ENCODE peak calls at places on chromosomes 5 and 9, in four cellular contexts. B is HepG2, K is fibroblast of mammary gland, Z is kidney. D is an unnamed sample.

GRCh38 chr9:76255781-76256455 is 138.3 kb downstream of the RFK start:
- DNase-seq in B (no peak), K (peak; percentile 96), Z (no peak), D (no peak)

GRCh38 chr5:135458921-135459331 is 6.8 kb upstream of the TIFAB start:
- DNase-seq in B (no peak), K (peak; percentile 38), Z (peak; percentile 80), D (peak; percentile 91)

GRCh38 chr5:108146222-108146621 is 235.7 kb downstream of the FBXL17 start:
- DNase-seq in B (no peak), K (no peak), Z (no peak), D (no peak)

GRCh38 chr5:116315531-116315930 is 230.7 kb downstream of the COMMD10 start:
- DNase-seq in B (no peak), K (no peak), Z (no peak), D (no peak)

GRCh38 chr5:151775025-151775606 is 3.4 kb downstream of the G3BP1 start:
- DNase-seq in B (no peak), K (no peak), Z (no peak), D (no peak)

GRCh38 chr9:127162567-127163365 is 40.3 kb upstream of the ANGPTL2 start:
- DNase-seq in B (no peak), K (no peak), Z (peak; percentile 29), D (no peak)

GRCh38 chr9:108269421-108269820 is 586.4 kb downstream of the ACTL7B start:
- DNase-seq in B (no peak), K (no peak), Z (no peak), D (no peak)

GRCh38 chr9:135249191-135249590 is 161.7 kb downstream of the OLFM1 start:
- DNase-seq in B (no peak), K (no peak), Z (peak; percentile 33), D (no peak)

GRCh38 chr5:16975950-16976624 is 40.0 kb upstream of the MYO10 start:
- DNase-seq in B (no peak), K (peak; percentile 28), Z (no peak), D (no peak)

GRCh38 chr5:93585054-93585751 is 2.2 kb downstream of the NR2F1 start:
- DNase-seq in B (no peak), K (no peak), Z (peak; percentile 58), D (no peak)

GRCh38 chr5:106267256-106267655 is 1403.5 kb downstream of the EFNA5 start:
- DNase-seq in B (no peak), K (no peak), Z (no peak), D (no peak)

DNA sequence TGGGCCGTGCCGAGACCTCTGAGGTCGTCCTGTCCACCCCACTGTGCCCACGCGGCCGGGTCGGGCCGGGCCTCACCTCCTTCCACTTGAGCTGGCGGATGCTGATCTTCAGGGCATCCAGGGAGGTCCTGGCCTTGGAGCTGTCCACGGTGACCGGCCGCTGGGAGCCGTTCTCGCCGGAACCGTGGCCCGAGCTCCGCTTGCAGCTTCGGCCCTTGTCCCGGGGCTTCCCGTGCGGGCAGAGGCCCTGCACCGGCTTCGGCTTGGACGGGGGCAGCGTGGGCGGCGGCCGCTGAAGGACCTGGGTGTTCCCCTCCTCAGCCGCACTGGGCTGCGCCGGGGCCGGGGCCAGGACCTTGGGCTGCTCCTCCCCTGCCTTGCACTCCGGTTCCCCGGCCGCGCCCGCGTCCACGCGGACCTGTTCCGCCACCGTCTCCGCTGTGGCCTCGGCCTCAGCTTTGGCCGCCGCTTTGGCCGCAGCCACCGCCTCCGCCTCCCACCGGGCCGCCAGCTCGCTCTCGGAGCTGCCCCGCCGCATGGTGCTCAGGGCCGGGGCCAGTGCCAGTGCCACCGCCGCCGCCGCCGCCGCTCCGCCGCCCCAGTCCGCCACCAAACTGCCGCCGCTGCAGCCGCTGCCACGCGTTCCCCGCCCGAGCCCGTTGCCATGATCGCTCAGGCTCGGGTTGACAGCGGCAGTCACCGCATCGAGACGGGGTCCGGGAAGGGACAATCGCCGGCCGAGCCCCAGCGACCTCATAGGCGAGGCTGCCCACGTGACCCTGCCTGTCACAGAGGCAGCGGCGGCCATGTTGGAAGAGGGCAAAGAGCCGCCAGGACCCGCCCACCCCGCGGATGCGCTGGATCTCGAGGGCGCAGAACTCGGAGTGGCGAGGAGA is at the start of gene TTLL11:
- DNase-seq in B (peak; percentile 85), K (peak; percentile 90), Z (peak; percentile 99), D (peak; percentile 98)
- TF ChIP-seq CTCF in B (no peak), K (no peak), Z (no peak), D (no peak)

GRCh38 chr5:127229185-127229889 is 61.3 kb upstream of the MEGF10 start:
- DNase-seq in B (no peak), K (peak; percentile 11), Z (peak; percentile 88), D (peak; percentile 87)
- TF ChIP-seq CTCF in B (no peak), K (no peak), Z (no peak), D (peak; percentile 17)

DNA sequence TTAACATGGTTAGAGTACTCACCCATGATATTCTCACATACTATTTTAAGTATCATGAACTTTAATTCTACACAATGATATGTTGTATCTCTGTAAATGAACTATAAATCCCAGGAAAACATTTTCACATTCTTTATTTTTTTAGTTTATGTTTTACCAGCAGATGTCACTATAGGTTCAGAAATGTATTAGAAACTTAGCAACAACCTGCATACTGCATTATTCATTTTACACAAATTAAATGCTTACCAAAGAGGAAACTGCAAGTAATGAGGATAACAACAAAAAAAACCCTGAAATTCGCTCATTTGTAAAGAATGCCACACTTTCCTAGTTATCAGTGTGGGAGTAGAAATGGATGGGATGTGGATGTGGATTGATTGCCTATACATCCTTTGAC is 217.5 kb upstream of the OTULINL start:
- DNase-seq in B (no peak), K (peak; percentile 17), Z (no peak), D (no peak)
- TF ChIP-seq CTCF in B (no peak), K (peak; percentile 10), Z (no peak), D (no peak)

DNA sequence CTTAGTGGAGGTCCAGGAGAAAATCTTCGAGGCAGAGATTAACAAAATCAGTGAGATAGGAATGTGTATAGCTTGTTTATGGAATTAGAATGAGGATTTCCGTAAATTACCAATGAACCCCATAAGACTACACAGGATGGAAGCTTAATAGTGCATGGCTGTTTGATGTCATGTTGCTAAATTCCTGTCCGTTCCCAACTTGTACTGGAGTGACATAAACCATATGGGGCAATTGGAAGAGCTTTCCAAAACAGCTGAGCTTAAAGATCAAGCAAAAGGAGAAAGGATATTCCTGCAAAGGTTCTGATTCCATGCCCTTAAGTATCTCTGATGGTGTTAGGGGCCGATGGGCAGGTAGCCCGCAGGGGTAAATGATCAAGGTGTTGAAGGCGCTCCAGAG is 17.4 kb downstream of the GLE1 start:
- DNase-seq in B (no peak), K (no peak), Z (no peak), D (no peak)
- TF ChIP-seq CTCF in B (no peak), K (no peak), Z (no peak), D (no peak)

DNA sequence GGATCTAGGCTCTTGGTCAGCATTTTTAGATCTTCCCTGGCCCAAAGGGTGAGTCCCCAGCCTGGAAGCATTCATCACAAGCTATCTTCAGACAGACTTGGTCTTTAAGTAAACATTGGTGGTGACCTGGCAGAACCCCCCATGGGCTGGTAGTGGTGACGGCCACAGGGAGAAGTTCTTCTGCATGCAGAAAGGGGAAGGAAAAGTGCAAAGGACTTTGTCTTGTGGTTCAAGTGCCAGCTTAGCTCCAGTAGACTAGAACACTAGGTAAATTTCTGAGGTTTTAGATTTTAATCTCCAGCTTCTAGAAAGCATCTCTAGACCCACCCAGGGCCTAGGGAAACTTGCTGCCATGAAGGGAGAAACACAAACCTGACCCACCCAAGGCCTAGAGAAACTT is 584.0 kb downstream of the CHSY3 start:
- DNase-seq in B (no peak), K (no peak), Z (no peak), D (no peak)
- TF ChIP-seq CTCF in B (no peak), K (no peak), Z (no peak), D (no peak)

GRCh38 chr5:130198927-130199326 is 294.7 kb downstream of the CHSY3 start:
- DNase-seq in B (peak; percentile 28), K (peak; percentile 34), Z (no peak), D (no peak)
- TF ChIP-seq CTCF in B (peak; percentile 52), K (peak; percentile 18), Z (no peak), D (no peak)

GRCh38 chr5:67149057-67149634 is 47.5 kb downstream of the CD180 start:
- DNase-seq in B (no peak), K (peak; percentile 25), Z (no peak), D (no peak)
- TF ChIP-seq CTCF in B (no peak), K (no peak), Z (no peak), D (no peak)

GRCh38 chr9:36204906-36205547 is 14.3 kb downstream of the CLTA start:
- DNase-seq in B (no peak), K (no peak), Z (no peak), D (no peak)
- TF ChIP-seq CTCF in B (peak; percentile 70), K (peak; percentile 23), Z (peak; percentile 22), D (no peak)